ENCODE peak calls at places on chromosomes 12 and 14, in five cellular contexts. A is HEK293T, E is ACHN, Y is NCI-H748 treated with DMSO at 0.1 percent for 48 hours, L is amniotic stem cell. R is an unnamed sample.

GRCh38 chr12:21248679-21249078 is 86.0 kb downstream of the SLCO1A2 start:
- DNase-seq in L (no peak), E (peak; percentile 62), Y (peak; percentile 0), A (no peak), R (peak; percentile 72)

GRCh38 chr12:93896962-93897361 is 219.8 kb downstream of the CRADD start:
- DNase-seq in A (no peak), Y (no peak), L (no peak), E (no peak), R (no peak)

GRCh38 chr14:50364792-50365191 is 31.9 kb downstream of the CDKL1 start:
- DNase-seq in E (no peak), A (no peak), L (no peak), Y (no peak), R (peak; percentile 27)

GRCh38 chr12:75585309-75585708 is 73.9 kb upstream of the KRR1 start:
- DNase-seq in Y (no peak), A (no peak), E (peak; percentile 77), L (peak; percentile 70), R (no peak)

GRCh38 chr14:95410838-95411237 is 91.1 kb upstream of the CLMN start:
- DNase-seq in L (no peak), E (no peak), A (no peak), Y (no peak), R (no peak)

GRCh38 chr12:58976146-58976545 is 55.8 kb upstream of the LRIG3 start:
- DNase-seq in Y (no peak), E (no peak), L (no peak), A (no peak), R (no peak)

GRCh38 chr14:29993148-29993547 is 65.5 kb upstream of the PRKD1 start:
- DNase-seq in A (no peak), Y (no peak), L (no peak), E (no peak), R (peak; percentile 23)

GRCh38 chr14:105152794-105153241 is 15.8 kb downstream of the JAG2 start:
- DNase-seq in Y (no peak), A (no peak), E (no peak), L (no peak), R (no peak)

GRCh38 chr12:109625131-109625559 is 51.6 kb downstream of the MVK start:
- DNase-seq in Y (no peak), A (no peak), L (no peak), E (peak; percentile 65), R (peak; percentile 58)

GRCh38 chr14:68797180-68797670 is 4.4 kb upstream of the ZFP36L1 start:
- DNase-seq in Y (no peak), E (no peak), L (no peak), A (no peak), R (no peak)

GRCh38 chr14:23675337-23675736 is 39.2 kb downstream of the DHRS2 start:
- DNase-seq in A (no peak), E (no peak), Y (no peak), L (no peak), R (no peak)

GRCh38 chr12:49912345-49912744 is 8.6 kb upstream of the FAIM2 start:
- DNase-seq in Y (no peak), A (no peak), L (no peak), E (no peak), R (no peak)

GRCh38 chr12:52363111-52363679 is 4.1 kb downstream of the KRT85 start:
- DNase-seq in A (no peak), Y (no peak), E (no peak), L (no peak), R (no peak)

GRCh38 chr14:59018978-59019377 is 169.5 kb upstream of the DAAM1 start:
- DNase-seq in L (no peak), E (no peak), A (peak; percentile 37), Y (no peak), R (peak; percentile 8)

GRCh38 chr14:75417674-75418073 is 10.1 kb upstream of the JDP2 start:
- DNase-seq in L (no peak), A (no peak), Y (no peak), E (no peak), R (no peak)

GRCh38 chr12:120457133-120457532 is 10.9 kb downstream of the GATC start:
- DNase-seq in Y (no peak), E (peak; percentile 39), A (peak; percentile 27), L (no peak), R (peak; percentile 54)

GRCh38 chr12:74449872-74450271 is 87.8 kb upstream of the ATXN7L3B start:
- DNase-seq in E (no peak), Y (no peak), L (peak; percentile 37), A (no peak), R (peak; percentile 42)

GRCh38 chr12:109582636-109583035 is 9.0 kb downstream of the MVK start:
- DNase-seq in L (no peak), A (no peak), E (peak; percentile 43), Y (no peak), R (peak; percentile 74)

GRCh38 chr12:121791671-121792496 is 1.6 kb downstream of the RHOF start:
- DNase-seq in L (no peak), E (peak; percentile 73), A (no peak), Y (no peak), R (no peak)

GRCh38 chr12:6551063-6551461 is 4.8 kb downstream of the IFFO1 start:
- DNase-seq in Y (no peak), L (no peak), E (no peak), A (no peak), R (no peak)

GRCh38 chr12:81005635-81006034 is 67.9 kb upstream of the LIN7A start:
- DNase-seq in E (no peak), A (no peak), Y (no peak), L (no peak), R (no peak)

GRCh38 chr12:92109613-92110012 is 36.0 kb downstream of the BTG1 start:
- DNase-seq in Y (no peak), L (no peak), E (no peak), A (no peak), R (no peak)

GRCh38 chr12:33596061-33596460 is 156.4 kb upstream of the SYT10 start:
- DNase-seq in Y (no peak), A (no peak), L (no peak), E (no peak), R (no peak)

GRCh38 chr12:8045952-8046944 is 13.7 kb downstream of the FOXJ2 start:
- DNase-seq in A (peak; percentile 78), L (peak; percentile 28), Y (peak; percentile 35), E (peak; percentile 80), R (peak; percentile 96)

GRCh38 chr12:58711968-58712367 is 208.3 kb downstream of the LRIG3 start:
- DNase-seq in L (no peak), E (no peak), A (no peak), Y (no peak), R (no peak)

GRCh38 chr12:104746689-104747088 is 211.4 kb downstream of the SLC41A2 start:
- DNase-seq in A (no peak), L (no peak), E (no peak), Y (no peak), R (no peak)

GRCh38 chr12:63845726-63846125 is 1.2 kb downstream of the SRGAP1 start:
- DNase-seq in L (no peak), Y (peak; percentile 45), E (peak; percentile 53), A (no peak), R (peak; percentile 56)

GRCh38 chr12:52211716-52212585 is 20.1 kb upstream of the KRT80 start:
- DNase-seq in E (no peak), Y (no peak), A (no peak), L (no peak), R (no peak)

GRCh38 chr14:99387880-99388279 is 92.8 kb downstream of the SETD3 start:
- DNase-seq in Y (no peak), E (no peak), L (no peak), A (no peak), R (no peak)

GRCh38 chr14:77123381-77124344 is 17.9 kb downstream of the ZDHHC22 start:
- DNase-seq in A (no peak), Y (no peak), L (no peak), E (no peak), R (peak; percentile 92)

GRCh38 chr12:87430444-87430843 is 598.8 kb downstream of the C12orf50 start:
- DNase-seq in A (no peak), L (no peak), E (no peak), Y (no peak), R (no peak)

GRCh38 chr12:70264067-70264867 is 21.0 kb downstream of the CNOT2 start:
- DNase-seq in E (no peak), L (no peak), Y (no peak), A (no peak), R (no peak)

GRCh38 chr12:107225626-107226025 is 132.3 kb upstream of the CRY1 start:
- DNase-seq in A (no peak), L (no peak), Y (no peak), E (no peak), R (no peak)

GRCh38 chr12:100254876-100255275 is 12.0 kb downstream of the DEPDC4 start:
- DNase-seq in E (no peak), A (no peak), L (no peak), Y (no peak), R (no peak)

GRCh38 chr14:74945261-74945851 is 10.0 kb downstream of the PGF start:
- DNase-seq in Y (no peak), L (no peak), E (peak; percentile 53), A (peak; percentile 67), R (peak; percentile 72)

GRCh38 chr14:22650046-22650739 is 6.0 kb upstream of the OR6J1 start:
- DNase-seq in E (no peak), A (no peak), L (no peak), Y (no peak), R (peak; percentile 72)

GRCh38 chr14:103847954-103848719 is 762 bp upstream of the PPP1R13B start:
- DNase-seq in Y (no peak), E (no peak), L (no peak), A (no peak), R (peak; percentile 75)

R was measured in DMS53.